ENCODE peak calls at places on chromosomes 16 and 17, in seven cellular contexts. C is BJ, H is Caco-2, Z is epithelial cell of proximal tubule, R is GM13977, N is type B pancreatic cell, P is sigmoid colon. G is an unnamed sample.

GRCh38 chr17:30827082-30827481 is 2.6 kb upstream of the CRLF3 start:
- DNase-seq in C (no peak), H (no peak), Z (no peak), R (no peak), N (no peak), P (no peak), G (no peak)

GRCh38 chr17:77479817-77480508 is 339.2 kb downstream of the SEC14L1 start:
- DNase-seq in C (no peak), H (no peak), Z (no peak), R (no peak), N (no peak), P (no peak), G (no peak)

GRCh38 chr17:51768706-51769105 is 389.8 kb downstream of the CA10 start:
- DNase-seq in C (no peak), H (no peak), Z (no peak), R (no peak), N (no peak), P (no peak), G (no peak)

GRCh38 chr17:56141046-56141839 is 12.0 kb upstream of the ANKFN1 start:
- DNase-seq in C (no peak), H (no peak), Z (no peak), R (no peak), N (no peak), P (no peak), G (no peak)

GRCh38 chr17:39751016-39751543 is 13.3 kb downstream of the GRB7 start:
- DNase-seq in C (no peak), H (no peak), Z (no peak), R (peak; percentile 12), N (no peak), P (no peak), G (no peak)

GRCh38 chr16:88967800-88968588 is 9.0 kb downstream of the CBFA2T3 start:
- DNase-seq in C (no peak), H (no peak), Z (no peak), R (peak; percentile 92), N (no peak), P (no peak), G (peak; percentile 28)

GRCh38 chr16:87821346-87822001 is 47.8 kb downstream of the SLC7A5 start:
- DNase-seq in C (no peak), H (no peak), Z (no peak), R (no peak), N (no peak), P (no peak), G (no peak)

GRCh38 chr16:4093495-4094137 is 22.6 kb downstream of the ADCY9 start:
- DNase-seq in C (no peak), H (no peak), Z (no peak), R (no peak), N (no peak), P (peak; percentile 78), G (no peak)

GRCh38 chr16:27748868-27749546 is 199.1 kb downstream of the KATNIP start:
- DNase-seq in C (peak; percentile 85), H (peak; percentile 56), Z (peak; percentile 70), R (peak; percentile 82), N (no peak), P (no peak), G (no peak)

GRCh38 chr16:69644790-69645189 is 79.0 kb downstream of the NFAT5 start:
- DNase-seq in C (no peak), H (no peak), Z (no peak), R (no peak), N (no peak), P (no peak), G (no peak)

GRCh38 chr17:9907883-9908648 is 3.0 kb upstream of the RCVRN start:
- DNase-seq in C (no peak), H (no peak), Z (no peak), R (no peak), N (no peak), P (no peak), G (no peak)

G was measured in esophagus squamous epithelium.